ENCODE peak calls at places on chromosomes 12 and 14, in seven cellular contexts. One of them, this sample, is unnamed. For H3K9me3, the result is how much of the 10 kb centered on the place peaks cover.

GRCh38 chr12:24911284-24911791 is 37.6 kb downstream of the BCAT1 start:
- DNase-seq in esophagus squamous epithelium: no peak
- DNase-seq in spleen: no peak
- DNase-seq in ovary: no peak
- DNase-seq in transverse colon: no peak
- DNase-seq in uterus: no peak
- DNase-seq in IMR-90: peak
- DNase-seq in this sample: no peak

GRCh38 chr14:103528158-103528511 is 861 bp upstream of the TRMT61A start:
- DNase-seq in esophagus squamous epithelium: no peak
- DNase-seq in spleen: no peak
- DNase-seq in ovary: peak
- DNase-seq in transverse colon: peak
- DNase-seq in uterus: no peak
- DNase-seq in IMR-90: no peak
- DNase-seq in this sample: no peak

GRCh38 chr14:70882771-70883492 is 24.3 kb upstream of the PCNX1 start:
- DNase-seq in esophagus squamous epithelium: no peak
- DNase-seq in spleen: no peak
- DNase-seq in ovary: no peak
- DNase-seq in transverse colon: no peak
- DNase-seq in uterus: no peak
- DNase-seq in IMR-90: peak
- DNase-seq in this sample: no peak

GRCh38 chr12:62724947-62725447 is 210.0 kb downstream of the PPM1H start:
- DNase-seq in esophagus squamous epithelium: no peak
- DNase-seq in spleen: no peak
- DNase-seq in ovary: peak
- DNase-seq in transverse colon: peak
- DNase-seq in uterus: peak
- DNase-seq in IMR-90: peak
- DNase-seq in this sample: peak

GRCh38 chr12:106304001-106304421 is 1.5 kb downstream of the TCP11L2 start:
- DNase-seq in esophagus squamous epithelium: no peak
- DNase-seq in spleen: no peak
- DNase-seq in ovary: no peak
- DNase-seq in transverse colon: no peak
- DNase-seq in uterus: no peak
- DNase-seq in IMR-90: no peak
- DNase-seq in this sample: peak

GRCh38 chr12:121184425-121184824 is 25.5 kb upstream of the P2RX4 start:
- DNase-seq in esophagus squamous epithelium: no peak
- DNase-seq in spleen: no peak
- DNase-seq in ovary: no peak
- DNase-seq in transverse colon: no peak
- DNase-seq in uterus: no peak
- DNase-seq in IMR-90: no peak
- DNase-seq in this sample: no peak

GRCh38 chr14:99755629-99756603 is 37.3 kb upstream of the EML1 start:
- DNase-seq in esophagus squamous epithelium: no peak
- DNase-seq in spleen: peak
- DNase-seq in ovary: peak
- DNase-seq in transverse colon: peak
- DNase-seq in uterus: peak
- DNase-seq in IMR-90: peak
- DNase-seq in this sample: peak

GRCh38 chr12:13044859-13045384 is 741 bp downstream of the FAM234B start:
- DNase-seq in esophagus squamous epithelium: no peak
- DNase-seq in spleen: no peak
- DNase-seq in ovary: no peak
- DNase-seq in transverse colon: no peak
- DNase-seq in uterus: no peak
- DNase-seq in IMR-90: no peak
- DNase-seq in this sample: no peak

GRCh38 chr12:132006056-132006680 is 56.4 kb downstream of the EP400 start:
- DNase-seq in esophagus squamous epithelium: no peak
- DNase-seq in spleen: peak
- DNase-seq in ovary: no peak
- DNase-seq in transverse colon: no peak
- DNase-seq in uterus: no peak
- DNase-seq in IMR-90: peak
- DNase-seq in this sample: no peak

GRCh38 chr12:608921-609320 is 54.3 kb downstream of the NINJ2 start:
- DNase-seq in esophagus squamous epithelium: no peak
- DNase-seq in spleen: no peak
- DNase-seq in ovary: no peak
- DNase-seq in transverse colon: no peak
- DNase-seq in uterus: no peak
- DNase-seq in IMR-90: no peak
- DNase-seq in this sample: no peak

GRCh38 chr12:104290855-104291254 is 12.7 kb upstream of the EID3 start:
- DNase-seq in esophagus squamous epithelium: no peak
- DNase-seq in spleen: no peak
- DNase-seq in ovary: no peak
- DNase-seq in transverse colon: no peak
- DNase-seq in uterus: no peak
- DNase-seq in IMR-90: no peak
- DNase-seq in this sample: no peak

GRCh38 chr12:104285740-104286537 is 17.6 kb upstream of the EID3 start:
- DNase-seq in esophagus squamous epithelium: no peak
- DNase-seq in spleen: no peak
- DNase-seq in ovary: no peak
- DNase-seq in transverse colon: peak
- DNase-seq in uterus: no peak
- DNase-seq in IMR-90: peak
- DNase-seq in this sample: no peak

GRCh38 chr12:104290320-104290719 is 13.2 kb upstream of the EID3 start:
- DNase-seq in esophagus squamous epithelium: no peak
- DNase-seq in spleen: no peak
- DNase-seq in ovary: no peak
- DNase-seq in transverse colon: no peak
- DNase-seq in uterus: no peak
- DNase-seq in IMR-90: no peak
- DNase-seq in this sample: no peak

GRCh38 chr12:104286538-104287482 is 16.7 kb upstream of the EID3 start:
- DNase-seq in esophagus squamous epithelium: peak
- DNase-seq in spleen: peak
- DNase-seq in ovary: peak
- DNase-seq in transverse colon: peak
- DNase-seq in uterus: peak
- DNase-seq in IMR-90: peak
- DNase-seq in this sample: peak

GRCh38 chr12:104288635-104289258 is 14.8 kb upstream of the EID3 start:
- DNase-seq in esophagus squamous epithelium: peak
- DNase-seq in spleen: peak
- DNase-seq in ovary: peak
- DNase-seq in transverse colon: peak
- DNase-seq in uterus: peak
- DNase-seq in IMR-90: peak
- DNase-seq in this sample: peak
- TF ChIP-seq POLR2A in esophagus squamous epithelium: no peak
- TF ChIP-seq POLR2A in spleen: no peak
- TF ChIP-seq POLR2A in ovary: peak
- TF ChIP-seq POLR2A in transverse colon: peak
- TF ChIP-seq POLR2A in uterus: peak
- TF ChIP-seq POLR2A in IMR-90: peak
- TF ChIP-seq POLR2A in this sample: peak

DNA sequence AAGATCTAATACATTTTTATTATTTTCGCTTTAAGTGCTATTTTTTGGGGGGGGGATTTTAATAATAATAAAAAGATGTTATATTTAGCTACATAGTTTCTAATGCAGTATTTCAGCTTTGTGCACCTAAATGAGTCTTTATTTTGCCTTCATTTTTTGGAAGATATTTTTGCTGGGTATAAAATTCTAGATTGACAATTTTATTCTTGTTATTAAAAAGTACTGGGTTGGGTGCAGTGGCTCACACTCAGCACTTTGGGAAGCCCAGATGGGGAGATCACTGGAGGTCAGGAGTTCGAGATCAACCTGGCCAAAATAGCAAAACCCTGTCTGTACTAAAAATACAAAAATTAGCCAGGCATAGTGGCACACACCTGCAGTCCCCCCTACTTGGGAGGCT is 173.6 kb downstream of the SLC15A5 start:
- DNase-seq in esophagus squamous epithelium: no peak
- DNase-seq in spleen: no peak
- DNase-seq in ovary: no peak
- DNase-seq in transverse colon: no peak
- DNase-seq in uterus: no peak
- DNase-seq in IMR-90: no peak
- DNase-seq in this sample: no peak
- H3K9me3 ChIP-seq in esophagus squamous epithelium: under half
- H3K9me3 ChIP-seq in spleen: under half
- H3K9me3 ChIP-seq in ovary: under half
- H3K9me3 ChIP-seq in transverse colon: under half
- H3K9me3 ChIP-seq in uterus: under half
- H3K9me3 ChIP-seq in IMR-90: under half
- H3K9me3 ChIP-seq in this sample: under half

GRCh38 chr12:26691234-26691970 is 141.6 kb downstream of the ITPR2 start:
- DNase-seq in esophagus squamous epithelium: no peak
- DNase-seq in spleen: no peak
- DNase-seq in ovary: peak
- DNase-seq in transverse colon: no peak
- DNase-seq in uterus: peak
- DNase-seq in IMR-90: peak
- DNase-seq in this sample: no peak
- H3K4me3 ChIP-seq in esophagus squamous epithelium: no peak
- H3K4me3 ChIP-seq in spleen: no peak
- H3K4me3 ChIP-seq in ovary: no peak
- H3K4me3 ChIP-seq in transverse colon: no peak
- H3K4me3 ChIP-seq in uterus: no peak
- H3K4me3 ChIP-seq in IMR-90: no peak
- H3K4me3 ChIP-seq in this sample: no peak

GRCh38 chr12:111405149-111405855 is 421 bp upstream of the SH2B3 start:
- DNase-seq in esophagus squamous epithelium: peak
- DNase-seq in spleen: peak
- DNase-seq in ovary: peak
- DNase-seq in transverse colon: peak
- DNase-seq in uterus: peak
- DNase-seq in IMR-90: peak
- DNase-seq in this sample: peak

GRCh38 chr12:111404362-111405148 is 1.2 kb upstream of the SH2B3 start:
- DNase-seq in esophagus squamous epithelium: no peak
- DNase-seq in spleen: no peak
- DNase-seq in ovary: peak
- DNase-seq in transverse colon: no peak
- DNase-seq in uterus: peak
- DNase-seq in IMR-90: no peak
- DNase-seq in this sample: peak

GRCh38 chr12:111406474-111407370 is 999 bp downstream of the SH2B3 start:
- DNase-seq in esophagus squamous epithelium: no peak
- DNase-seq in spleen: peak
- DNase-seq in ovary: no peak
- DNase-seq in transverse colon: no peak
- DNase-seq in uterus: no peak
- DNase-seq in IMR-90: no peak
- DNase-seq in this sample: no peak

GRCh38 chr12:111407371-111408115 is 1.8 kb downstream of the SH2B3 start:
- DNase-seq in esophagus squamous epithelium: no peak
- DNase-seq in spleen: no peak
- DNase-seq in ovary: peak
- DNase-seq in transverse colon: no peak
- DNase-seq in uterus: no peak
- DNase-seq in IMR-90: no peak
- DNase-seq in this sample: no peak

DNA sequence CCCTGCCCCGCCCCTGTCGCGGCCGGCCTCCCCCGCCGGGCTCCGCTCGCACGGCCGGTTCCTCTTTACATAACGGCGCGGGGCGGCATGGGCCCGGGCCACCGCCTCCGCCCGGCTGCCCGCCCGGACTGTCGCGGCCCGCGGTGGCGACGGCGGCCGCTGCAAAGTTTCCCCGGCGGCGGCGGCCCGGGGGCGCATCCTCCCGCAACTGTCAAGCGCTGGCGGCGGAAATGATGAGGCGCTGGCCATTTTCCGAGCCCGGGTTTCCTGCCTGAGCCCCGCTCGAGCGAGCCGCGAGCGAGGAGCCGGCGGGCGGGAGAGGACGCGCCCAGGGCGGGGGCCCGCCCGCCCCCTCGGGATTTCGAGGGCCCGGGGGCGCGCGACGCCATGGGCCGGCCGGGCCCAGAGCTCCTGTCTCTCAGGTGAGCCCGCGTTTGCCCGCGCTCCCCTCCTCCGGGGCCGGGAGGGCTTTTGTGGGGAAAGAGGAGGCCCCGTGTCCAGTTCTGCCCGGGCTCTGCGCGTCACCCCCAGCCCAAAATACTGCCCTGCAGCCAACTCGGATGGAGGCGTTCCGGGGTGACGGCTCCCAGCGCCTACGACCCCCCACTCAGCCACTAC is at the start of gene SH2B3:
- DNase-seq in esophagus squamous epithelium: no peak
- DNase-seq in spleen: no peak
- DNase-seq in ovary: peak
- DNase-seq in transverse colon: no peak
- DNase-seq in uterus: peak
- DNase-seq in IMR-90: peak
- DNase-seq in this sample: no peak
- TF ChIP-seq POLR2A in esophagus squamous epithelium: no peak
- TF ChIP-seq POLR2A in spleen: no peak
- TF ChIP-seq POLR2A in ovary: peak
- TF ChIP-seq POLR2A in transverse colon: no peak
- TF ChIP-seq POLR2A in uterus: peak
- TF ChIP-seq POLR2A in IMR-90: peak
- TF ChIP-seq POLR2A in this sample: peak

GRCh38 chr12:34396006-34396860 is 373.9 kb downstream of the ALG10 start:
- DNase-seq in esophagus squamous epithelium: no peak
- DNase-seq in spleen: peak
- DNase-seq in ovary: peak
- DNase-seq in transverse colon: peak
- DNase-seq in uterus: peak
- DNase-seq in IMR-90: no peak
- DNase-seq in this sample: no peak
- H3K9me3 ChIP-seq in esophagus squamous epithelium: under half
- H3K9me3 ChIP-seq in spleen: under half
- H3K9me3 ChIP-seq in ovary: under half
- H3K9me3 ChIP-seq in transverse colon: under half
- H3K9me3 ChIP-seq in uterus: under half
- H3K9me3 ChIP-seq in IMR-90: half or more
- H3K9me3 ChIP-seq in this sample: under half

DNA sequence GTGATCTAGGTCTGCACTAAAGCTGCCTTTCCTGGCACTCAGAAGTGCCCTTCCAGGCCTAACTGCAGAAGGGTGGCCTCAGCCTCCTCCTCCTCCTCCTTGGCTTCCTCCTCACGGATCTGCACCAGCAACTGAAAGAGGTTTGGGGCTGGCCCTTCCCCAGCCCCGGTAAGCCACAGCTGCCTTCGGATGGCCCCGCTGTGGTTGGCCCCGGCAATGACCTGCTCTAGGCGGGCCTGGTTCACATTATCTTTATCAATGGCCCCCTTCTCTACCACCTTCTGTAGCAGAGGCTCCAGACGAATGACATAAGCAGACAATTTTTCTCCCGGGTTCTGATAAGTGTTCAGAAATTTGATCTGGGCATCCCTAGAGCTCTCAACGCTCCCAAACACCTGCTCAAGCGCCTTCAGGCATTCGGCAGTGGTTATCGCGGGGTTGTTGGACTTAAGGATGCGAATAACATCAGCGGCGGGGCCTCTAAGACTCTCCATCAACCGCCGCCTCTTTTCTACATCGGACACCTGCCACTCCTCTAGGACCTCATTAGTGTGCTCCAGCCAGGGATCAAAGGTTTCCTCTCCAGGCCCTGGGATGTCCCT is 1.5 kb downstream of the PNMA1 start:
- DNase-seq in esophagus squamous epithelium: no peak
- DNase-seq in spleen: peak
- DNase-seq in ovary: peak
- DNase-seq in transverse colon: no peak
- DNase-seq in uterus: no peak
- DNase-seq in IMR-90: peak
- DNase-seq in this sample: no peak
- H3K4me3 ChIP-seq in esophagus squamous epithelium: peak
- H3K4me3 ChIP-seq in spleen: peak
- H3K4me3 ChIP-seq in ovary: peak
- H3K4me3 ChIP-seq in transverse colon: peak
- H3K4me3 ChIP-seq in uterus: peak
- H3K4me3 ChIP-seq in IMR-90: peak
- H3K4me3 ChIP-seq in this sample: no peak

This sample was measured in body of pancreas.